ENCODE peak calls at places on chromosomes 4 and X, in four cellular contexts. M is head of caudate nucleus; H is thoracic aorta; P is activated naive CD8-positive, alpha-beta T cell treated with anti-CD3 and anti-CD28 coated beads, Interleukin-2, amount 50 U/mL, for 24 hours. J is an unnamed sample.

GRCh38 chr4:105843941-105844340 is 51.3 kb upstream of the NPNT start:
- DNase-seq in M (no peak), H (no peak), P (no peak), J (no peak)

GRCh38 chr4:127870688-127871087 is 10.0 kb upstream of the PLK4 start:
- DNase-seq in M (no peak), H (no peak), P (no peak), J (no peak)

GRCh38 chr4:124111922-124112321 is 600.6 kb downstream of the ANKRD50 start:
- DNase-seq in M (no peak), H (no peak), P (no peak), J (no peak)

GRCh38 chrX:77415882-77416281 is 31.3 kb upstream of the FGF16 start:
- DNase-seq in M (no peak), H (no peak), P (no peak), J (no peak)

GRCh38 chr4:8765631-8766590 is 105.7 kb downstream of the HMX1 start:
- DNase-seq in M (no peak), H (no peak), P (no peak), J (no peak)

GRCh38 chrX:23742174-23742692 is 843 bp downstream of the ACOT9 start:
- DNase-seq in M (no peak), H (no peak), P (peak; percentile 19), J (no peak)

GRCh38 chrX:110317079-110317819 is 636 bp downstream of the AMMECR1 start:
- DNase-seq in M (peak; percentile 15), H (no peak), P (peak; percentile 26), J (no peak)

GRCh38 chr4:87153078-87153477 is 67.3 kb downstream of the KLHL8 start:
- DNase-seq in M (no peak), H (no peak), P (no peak), J (no peak)

GRCh38 chr4:58940167-58940566 is 1830.0 kb upstream of the IGFBP7 start:
- DNase-seq in M (no peak), H (no peak), P (no peak), J (no peak)

GRCh38 chrX:106863697-106864096 is 39.4 kb downstream of the RIPPLY1 start:
- DNase-seq in M (no peak), H (no peak), P (no peak), J (no peak)

GRCh38 chrX:40543661-40544328 is 37.0 kb upstream of the ATP6AP2 start:
- DNase-seq in M (no peak), H (no peak), P (peak; percentile 6), J (peak; percentile 45)

GRCh38 chr4:165502919-165503907 is 124.4 kb downstream of the CPE start:
- DNase-seq in M (no peak), H (no peak), P (no peak), J (no peak)

GRCh38 chrX:154490021-154490413 is 412 bp downstream of the SLC10A3 start:
- DNase-seq in M (no peak), H (peak; percentile 15), P (peak; percentile 29), J (no peak)

GRCh38 chr4:84269531-84269930 is 229.6 kb downstream of the NKX6-1 start:
- DNase-seq in M (no peak), H (no peak), P (no peak), J (no peak)

GRCh38 chrX:30874851-30875250 is 14.2 kb downstream of the TAB3 start:
- DNase-seq in M (no peak), H (no peak), P (no peak), J (no peak)

GRCh38 chr4:87848622-87849351 is 16.0 kb downstream of the MEPE start:
- DNase-seq in M (peak; percentile 55), H (no peak), P (peak; percentile 22), J (no peak)

GRCh38 chrX:72142094-72142843 is 10.6 kb upstream of the RTL5 start:
- DNase-seq in M (no peak), H (no peak), P (no peak), J (no peak)

GRCh38 chr4:106495498-106495897 is 126.9 kb upstream of the GIMD1 start:
- DNase-seq in M (no peak), H (no peak), P (no peak), J (no peak)

GRCh38 chr4:188032170-188032569 is 36.6 kb downstream of the ZFP42 start:
- DNase-seq in M (no peak), H (no peak), P (no peak), J (no peak)

GRCh38 chr4:151604238-151604637 is 156.6 kb downstream of the GATB start:
- DNase-seq in M (no peak), H (no peak), P (no peak), J (no peak)

GRCh38 chr4:138835833-138836521 is 179.6 kb upstream of the NOCT start:
- DNase-seq in M (no peak), H (no peak), P (no peak), J (no peak)

GRCh38 chrX:143994206-143994605 is 110.3 kb downstream of the UBE2NL start:
- DNase-seq in M (no peak), H (no peak), P (no peak), J (no peak)

GRCh38 chr4:10285028-10285427 is 168.4 kb upstream of the WDR1 start:
- DNase-seq in M (no peak), H (no peak), P (no peak), J (no peak)

GRCh38 chrX:111892375-111892774 is 16.4 kb downstream of the TRPC5OS start:
- DNase-seq in M (no peak), H (no peak), P (no peak), J (no peak)

GRCh38 chrX:134244043-134244442 is 7.1 kb downstream of the CCDC160 start:
- DNase-seq in M (no peak), H (no peak), P (no peak), J (no peak)

GRCh38 chr4:3710451-3711182 is 55.6 kb upstream of the ADRA2C start:
- DNase-seq in M (no peak), H (no peak), P (no peak), J (no peak)

GRCh38 chr4:105630670-105631655 is 77.5 kb downstream of the INTS12 start:
- DNase-seq in M (no peak), H (no peak), P (no peak), J (no peak)

GRCh38 chr4:163332526-163333405 is at the start of gene NPY1R:
- DNase-seq in M (peak; percentile 66), H (peak; percentile 33), P (peak; percentile 29), J (no peak)

GRCh38 chrX:31353095-31353494 is 281.3 kb upstream of the FTHL17 start:
- DNase-seq in M (no peak), H (no peak), P (no peak), J (no peak)

GRCh38 chr4:153276966-153277365 is 67.5 kb upstream of the MND1 start:
- DNase-seq in M (no peak), H (no peak), P (no peak), J (no peak)

GRCh38 chrX:3638280-3638873 is 75.1 kb downstream of the PRKX start:
- DNase-seq in M (peak; percentile 50), H (no peak), P (peak; percentile 19), J (no peak)

GRCh38 chrX:117985241-117985640 is 131.4 kb downstream of the KLHL13 start:
- DNase-seq in M (no peak), H (no peak), P (no peak), J (no peak)